ENCODE peak calls at places on chromosome 9, in nine cellular contexts. F is effector memory CD4-positive, alpha-beta T cell; A is IMR-90; Y is SW480; X is thyroid gland; I is uterus; B is NCI-H774; S is Caki2; E is H9. T is an unnamed sample.

GRCh38 chr9:89878687-89879086 is 273.9 kb downstream of the GADD45G start:
- DNase-seq in F (no peak), A (no peak), Y (no peak), X (peak), I (peak), B (peak), S (no peak), E (no peak), T (no peak)

GRCh38 chr9:1271786-1272185 is 221.6 kb downstream of the DMRT2 start:
- DNase-seq in F (no peak), A (no peak), Y (no peak), X (no peak), I (no peak), B (no peak), S (no peak), E (no peak), T (no peak)

GRCh38 chr9:114003756-114004155 is 74.3 kb downstream of the AMBP start:
- DNase-seq in F (no peak), A (no peak), Y (no peak), X (no peak), I (no peak), B (no peak), S (no peak), E (no peak), T (no peak)

GRCh38 chr9:126915281-126915816 is 767 bp downstream of the RALGPS1 start:
- DNase-seq in F (peak), A (no peak), Y (peak), X (peak), I (peak), B (peak), S (no peak), E (peak), T (peak)

GRCh38 chr9:297104-297794 is 82.6 kb downstream of the DOCK8 start:
- DNase-seq in F (no peak), A (no peak), Y (no peak), X (no peak), I (no peak), B (no peak), S (no peak), E (no peak), T (peak)

GRCh38 chr9:131682261-131682660 is 57.6 kb downstream of the RAPGEF1 start:
- DNase-seq in F (no peak), A (no peak), Y (no peak), X (no peak), I (no peak), B (no peak), S (no peak), E (no peak), T (no peak)

GRCh38 chr9:98007251-98007928 is 24.2 kb downstream of the ANP32B start:
- DNase-seq in F (no peak), A (no peak), Y (peak), X (no peak), I (no peak), B (no peak), S (no peak), E (no peak), T (no peak)

GRCh38 chr9:134686896-134687295 is 45.3 kb downstream of the COL5A1 start:
- DNase-seq in F (no peak), A (no peak), Y (no peak), X (no peak), I (no peak), B (no peak), S (no peak), E (no peak), T (no peak)

GRCh38 chr9:113876806-113877236 is 712 bp downstream of the ZNF618 start:
- DNase-seq in F (no peak), A (peak), Y (peak), X (no peak), I (no peak), B (no peak), S (peak), E (no peak), T (peak)

GRCh38 chr9:120610975-120611689 is 31.2 kb upstream of the CDK5RAP2 start:
- DNase-seq in F (no peak), A (no peak), Y (no peak), X (no peak), I (no peak), B (no peak), S (no peak), E (no peak), T (no peak)

GRCh38 chr9:123834907-123835562 is 94.9 kb downstream of the DENND1A start:
- DNase-seq in F (no peak), A (peak), Y (peak), X (no peak), I (no peak), B (peak), S (no peak), E (no peak), T (no peak)

GRCh38 chr9:99326112-99326916 is 104.2 kb downstream of the SEC61B start:
- DNase-seq in F (no peak), A (peak), Y (no peak), X (no peak), I (no peak), B (no peak), S (no peak), E (peak), T (peak)

GRCh38 chr9:131727184-131727785 is 12.6 kb downstream of the RAPGEF1 start:
- DNase-seq in F (no peak), A (peak), Y (no peak), X (no peak), I (no peak), B (no peak), S (peak), E (no peak), T (no peak)

GRCh38 chr9:117400131-117400530 is 14.7 kb downstream of the ASTN2 start:
- DNase-seq in F (no peak), A (no peak), Y (no peak), X (no peak), I (no peak), B (peak), S (no peak), E (no peak), T (no peak)

GRCh38 chr9:114499528-114499927 is 5.7 kb downstream of the WHRN start:
- DNase-seq in F (no peak), A (no peak), Y (no peak), X (no peak), I (no peak), B (no peak), S (no peak), E (no peak), T (no peak)

GRCh38 chr9:3177921-3178320 is 334.0 kb upstream of the PUM3 start:
- DNase-seq in F (no peak), A (no peak), Y (no peak), X (no peak), I (no peak), B (no peak), S (no peak), E (no peak), T (no peak)

GRCh38 chr9:70410368-70410767 is 4.1 kb downstream of the KLF9 start:
- DNase-seq in F (no peak), A (peak), Y (no peak), X (no peak), I (no peak), B (no peak), S (no peak), E (no peak), T (no peak)

T was measured in LoVo.